ENCODE peak calls at places on chromosomes 7 and 10, in six cellular contexts. L, S, T, J, W and G are unnamed samples.

GRCh38 chr10:131519723-131520122 is 208.2 kb upstream of the TCERG1L start:
- DNase-seq in L (no peak), W (no peak), J (no peak), S (no peak), T (no peak), G (no peak)

GRCh38 chr7:128056901-128057300 is 25.7 kb upstream of the LRRC4 start:
- DNase-seq in S (no peak), W (no peak), J (no peak), T (no peak), L (no peak), G (no peak)

GRCh38 chr7:32033006-32033405 is 37.2 kb downstream of the PDE1C start:
- DNase-seq in T (no peak), S (no peak), W (no peak), J (no peak), L (no peak), G (no peak)

GRCh38 chr7:40721344-40721949 is 586.6 kb downstream of the SUGCT start:
- DNase-seq in W (no peak), S (no peak), L (no peak), T (no peak), J (no peak), G (no peak)

GRCh38 chr7:118372530-118372929 is 148.0 kb downstream of the ANKRD7 start:
- DNase-seq in W (peak; percentile 5), T (no peak), S (no peak), J (peak; percentile 9), L (no peak), G (peak; percentile 86)

GRCh38 chr10:77616766-77617165 is 20.8 kb downstream of the KCNMA1 start:
- DNase-seq in W (no peak), J (no peak), T (no peak), S (no peak), L (no peak), G (no peak)

GRCh38 chr7:51127618-51127904 is 189.0 kb downstream of the COBL start:
- DNase-seq in S (no peak), J (no peak), L (no peak), T (no peak), W (no peak), G (no peak)

GRCh38 chr10:56763090-56763489 is 402.0 kb upstream of the ZWINT start:
- DNase-seq in J (no peak), S (no peak), W (no peak), L (no peak), T (no peak), G (no peak)

GRCh38 chr10:48536916-48537890 is 67.7 kb downstream of the ARHGAP22 start:
- DNase-seq in W (no peak), T (no peak), L (no peak), S (no peak), J (no peak), G (no peak)

GRCh38 chr7:33578166-33578565 is 327.2 kb upstream of the BMPER start:
- DNase-seq in W (peak; percentile 17), T (no peak), J (no peak), S (no peak), L (no peak), G (no peak)

GRCh38 chr7:44063894-44064651 is 1.3 kb downstream of the PGAM2 start:
- DNase-seq in J (no peak), T (no peak), W (no peak), S (no peak), L (no peak), G (no peak)

GRCh38 chr10:123038782-123039631 is 30.2 kb downstream of the ACADSB start:
- DNase-seq in W (no peak), L (no peak), T (peak; percentile 29), S (no peak), J (no peak), G (peak; percentile 18)

GRCh38 chr10:114271014-114271778 is 32.1 kb downstream of the VWA2 start:
- DNase-seq in T (no peak), W (peak; percentile 13), L (no peak), S (no peak), J (no peak), G (no peak)

GRCh38 chr10:36110097-36110496 is 468.0 kb upstream of the FZD8 start:
- DNase-seq in L (no peak), S (no peak), J (no peak), T (no peak), W (no peak), G (no peak)

GRCh38 chr10:45370202-45370955 is 3.6 kb upstream of the ALOX5 start:
- DNase-seq in S (no peak), L (no peak), W (no peak), J (no peak), T (no peak), G (no peak)
- H3K4me3 ChIP-seq in S (no peak overlapping the region), L (no peak overlapping the region), W (no peak overlapping the region), J (no peak overlapping the region), T (no peak overlapping the region), G (no peak overlapping the region)

GRCh38 chr7:54996391-54996790 is 22.4 kb upstream of the EGFR start:
- DNase-seq in J (no peak), S (no peak), T (no peak), L (no peak), W (no peak), G (no peak)
- TF ChIP-seq POLR2A in J (no peak), S (no peak), T (no peak), L (no peak), W (no peak), G (no peak)

GRCh38 chr10:12826800-12827372 is 174.6 kb downstream of the CCDC3 start:
- DNase-seq in S (no peak), L (no peak), T (no peak), W (no peak), J (no peak), G (peak; percentile 11)
- TF ChIP-seq MYC in S (no peak), L (no peak), T (no peak), W (no peak), J (no peak), G (no peak)

GRCh38 chr7:1046722-1047679 is 2.7 kb downstream of the GPR146 start:
- DNase-seq in W (no peak), S (no peak), J (no peak), T (no peak), L (no peak), G (no peak)
- H3K4me3 ChIP-seq in W (no peak overlapping the region), S (no peak overlapping the region), J (no peak overlapping the region), T (no peak overlapping the region), L (no peak overlapping the region), G (no peak overlapping the region)

DNA sequence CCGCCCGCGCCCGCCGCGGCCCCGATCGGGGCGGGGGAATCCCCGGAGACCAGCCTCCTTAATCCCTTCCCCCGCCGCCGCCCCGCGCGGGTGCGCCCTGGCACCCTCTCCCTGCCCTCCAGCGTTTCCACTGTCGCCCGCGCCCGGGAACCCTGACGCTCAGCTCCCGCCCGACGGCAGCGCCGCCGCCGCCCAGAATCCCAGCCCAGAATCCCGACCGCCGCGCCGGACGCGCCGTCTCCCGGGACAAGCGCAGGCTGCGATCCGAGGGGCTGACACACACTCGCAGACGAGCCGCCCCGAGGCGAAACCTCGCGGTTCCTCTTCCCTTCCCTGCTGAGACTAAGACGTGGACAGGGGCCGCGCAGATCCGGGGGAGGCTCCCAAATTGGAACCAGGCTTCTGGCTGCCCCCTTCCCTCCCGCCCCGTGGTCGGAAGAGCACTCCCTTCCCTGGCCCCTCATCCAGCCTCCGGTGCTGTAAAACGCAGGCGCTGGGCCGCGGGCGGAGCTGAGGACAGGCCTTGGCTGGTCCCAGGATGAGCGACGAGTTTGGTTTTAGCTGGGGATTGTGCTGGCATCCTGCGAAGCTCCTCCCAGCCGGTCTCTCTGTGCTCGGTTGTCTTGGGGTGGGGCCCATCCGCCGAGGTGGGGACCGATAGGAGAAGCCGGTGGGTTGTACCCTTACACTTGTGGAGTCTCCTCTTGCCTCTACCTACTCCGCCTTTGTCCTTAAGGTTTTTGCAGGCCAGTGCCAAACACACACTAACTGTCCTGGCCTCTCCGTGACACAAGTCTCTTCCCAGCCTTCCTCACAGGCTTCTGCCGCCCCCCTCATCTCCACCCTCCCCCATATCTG is 1.1 kb downstream of the MARVELD1 start:
- DNase-seq in J (peak; percentile 29), W (peak; percentile 58), T (no peak), S (no peak), L (peak; percentile 64), G (peak; percentile 95)
- TF ChIP-seq POLR2A in J (no peak), W (no peak), T (no peak), S (no peak), L (peak; percentile 35), G (no peak)